ENCODE peak calls at places on chromosome 6, in eight cellular contexts. B, G, R, M, O, S, E and T are unnamed samples.

GRCh38 chr6:44540881-44541280 is 153.4 kb downstream of the CDC5L start:
- DNase-seq in B (no peak), G (peak; percentile 7), R (no peak), M (no peak), O (no peak), S (no peak), E (no peak), T (no peak)

GRCh38 chr6:56851541-56852248 is 103.2 kb upstream of the BEND6 start:
- DNase-seq in B (peak; percentile 88), G (peak; percentile 62), R (peak; percentile 77), M (peak; percentile 94), O (peak; percentile 35), S (peak; percentile 32), E (peak; percentile 75), T (peak; percentile 96)

GRCh38 chr6:64146094-64146493 is 510.5 kb downstream of the PHF3 start:
- DNase-seq in B (no peak), G (no peak), R (peak; percentile 10), M (no peak), O (no peak), S (no peak), E (no peak), T (no peak)

GRCh38 chr6:87628881-87629280 is 38.9 kb downstream of the ORC3 start:
- DNase-seq in B (no peak), G (no peak), R (no peak), M (no peak), O (no peak), S (no peak), E (peak; percentile 62), T (no peak)

GRCh38 chr6:39464067-39464466 is 141.6 kb upstream of the KCNK16 start:
- DNase-seq in B (no peak), G (no peak), R (no peak), M (no peak), O (no peak), S (no peak), E (no peak), T (no peak)

GRCh38 chr6:162363757-162364156 is 363.8 kb downstream of the PRKN start:
- DNase-seq in B (peak; percentile 5), G (no peak), R (no peak), M (peak; percentile 32), O (no peak), S (no peak), E (no peak), T (no peak)

GRCh38 chr6:122789862-122790739 is 1.0 kb downstream of the SMPDL3A start:
- DNase-seq in B (peak; percentile 42), G (peak; percentile 51), R (peak; percentile 19), M (peak; percentile 45), O (peak; percentile 34), S (no peak), E (peak; percentile 17), T (peak; percentile 77)

GRCh38 chr6:107667790-107668189 is 156.3 kb downstream of the SCML4 start:
- DNase-seq in B (no peak), G (no peak), R (no peak), M (no peak), O (no peak), S (no peak), E (no peak), T (no peak)

GRCh38 chr6:141963543-141964295 is 169.0 kb upstream of the GJE1 start:
- DNase-seq in B (no peak), G (no peak), R (peak; percentile 3), M (peak; percentile 43), O (no peak), S (no peak), E (no peak), T (peak; percentile 28)

GRCh38 chr6:169868458-169868857 is 117.0 kb downstream of the ERMARD start:
- DNase-seq in B (no peak), G (no peak), R (no peak), M (no peak), O (peak; percentile 65), S (peak; percentile 57), E (no peak), T (no peak)

GRCh38 chr6:41451039-41451438 is 95.1 kb upstream of the FOXP4 start:
- DNase-seq in B (no peak), G (no peak), R (no peak), M (peak; percentile 25), O (peak; percentile 42), S (peak; percentile 55), E (no peak), T (no peak)

GRCh38 chr6:66149132-66149531 is 442.1 kb upstream of the EYS start:
- DNase-seq in B (no peak), G (no peak), R (no peak), M (no peak), O (no peak), S (no peak), E (peak; percentile 7), T (no peak)

GRCh38 chr6:30006170-30007131 is 54.6 kb upstream of the POLR1H start:
- DNase-seq in B (peak; percentile 25), G (peak; percentile 40), R (no peak), M (no peak), O (peak; percentile 55), S (peak; percentile 35), E (peak; percentile 48), T (no peak)

GRCh38 chr6:35025241-35026188 is 115.6 kb downstream of the TCP11 start:
- DNase-seq in B (peak; percentile 9), G (no peak), R (peak; percentile 42), M (peak; percentile 36), O (no peak), S (no peak), E (no peak), T (no peak)

GRCh38 chr6:24673625-24674024 is 6.7 kb downstream of the ACOT13 start:
- DNase-seq in B (no peak), G (no peak), R (no peak), M (peak; percentile 30), O (no peak), S (no peak), E (no peak), T (peak; percentile 19)

GRCh38 chr6:121187833-121188200 is 146.5 kb downstream of the TBC1D32 start:
- DNase-seq in B (no peak), G (no peak), R (peak; percentile 62), M (no peak), O (no peak), S (no peak), E (no peak), T (no peak)

GRCh38 chr6:126905917-126906316 is 212.6 kb upstream of the RSPO3 start:
- DNase-seq in B (no peak), G (no peak), R (no peak), M (no peak), O (no peak), S (no peak), E (no peak), T (no peak)

GRCh38 chr6:21264288-21264818 is 329.2 kb upstream of the SOX4 start:
- DNase-seq in B (no peak), G (no peak), R (peak; percentile 37), M (no peak), O (no peak), S (no peak), E (no peak), T (peak; percentile 39)

GRCh38 chr6:108518714-108519576 is 41.8 kb upstream of the FOXO3 start:
- DNase-seq in B (peak; percentile 37), G (peak; percentile 51), R (peak; percentile 49), M (peak; percentile 55), O (no peak), S (no peak), E (peak; percentile 34), T (peak; percentile 46)

GRCh38 chr6:105601541-105602174 is 198.8 kb upstream of the PREP start:
- DNase-seq in B (peak; percentile 72), G (no peak), R (no peak), M (peak; percentile 95), O (peak; percentile 76), S (peak; percentile 50), E (peak; percentile 84), T (peak; percentile 95)

GRCh38 chr6:132236281-132236680 is 165.0 kb downstream of the MOXD1 start:
- DNase-seq in B (no peak), G (no peak), R (no peak), M (peak; percentile 43), O (no peak), S (no peak), E (no peak), T (peak; percentile 41)

GRCh38 chr6:148761532-148761951 is 14.7 kb downstream of the UST start:
- DNase-seq in B (peak; percentile 9), G (no peak), R (no peak), M (no peak), O (peak; percentile 47), S (no peak), E (no peak), T (no peak)

GRCh38 chr6:156396068-156396771 is 381.0 kb upstream of the ARID1B start:
- DNase-seq in B (no peak), G (no peak), R (no peak), M (no peak), O (no peak), S (no peak), E (no peak), T (no peak)

GRCh38 chr6:16200231-16200941 is 38.0 kb upstream of the GMPR start:
- DNase-seq in B (no peak), G (no peak), R (no peak), M (no peak), O (no peak), S (no peak), E (peak; percentile 56), T (no peak)

GRCh38 chr6:71886184-71887005 is at the start of gene RIMS1:
- DNase-seq in B (peak; percentile 39), G (peak; percentile 72), R (no peak), M (peak; percentile 2), O (peak; percentile 33), S (no peak), E (peak; percentile 69), T (peak; percentile 8)